ENCODE peak calls at places on chromosomes 2 and 18, in four cellular contexts. O is thyroid gland; Q is CD8-positive, alpha-beta T cell; C is nephron progenitor cell. J is an unnamed sample.

GRCh38 chr18:8611916-8612576 is 2.8 kb downstream of the RAB12 start:
- DNase-seq in Q (no peak), C (no peak), O (no peak), J (no peak)

GRCh38 chr2:235740821-235741220 is 247.0 kb downstream of the AGAP1 start:
- DNase-seq in O (no peak), C (no peak), Q (no peak), J (no peak)

GRCh38 chr2:70732736-70733427 is 35.1 kb downstream of the ADD2 start:
- DNase-seq in O (no peak), Q (no peak), C (no peak), J (no peak)

GRCh38 chr18:32271649-32272324 is 81.9 kb downstream of the MEP1B start:
- DNase-seq in O (peak), C (peak), Q (no peak), J (no peak)

GRCh38 chr18:36315736-36316135 is 18.2 kb downstream of the FHOD3 start:
- DNase-seq in O (peak), Q (no peak), C (no peak), J (no peak)

GRCh38 chr2:129192117-129192516 is 787.3 kb upstream of the RAB6C start:
- DNase-seq in C (no peak), Q (no peak), O (no peak), J (no peak)

GRCh38 chr2:173034143-173034542 is 41.5 kb upstream of the MAP3K20 start:
- DNase-seq in C (no peak), Q (no peak), O (no peak), J (no peak)

GRCh38 chr2:98369710-98370239 is 23.5 kb downstream of the CNGA3 start:
- DNase-seq in O (no peak), Q (no peak), C (no peak), J (no peak)

GRCh38 chr2:98803747-98804650 is 73.1 kb upstream of the MGAT4A start:
- DNase-seq in C (no peak), Q (no peak), O (no peak), J (no peak)

GRCh38 chr18:45478889-45479288 is 136.4 kb upstream of the SLC14A2 start:
- DNase-seq in O (no peak), Q (no peak), C (no peak), J (no peak)

GRCh38 chr2:67840460-67841068 is 222.2 kb downstream of the C1D start:
- DNase-seq in O (peak), C (peak), Q (no peak), J (peak)

GRCh38 chr18:67417864-67418523 is 98.5 kb downstream of the DSEL start:
- DNase-seq in Q (no peak), O (no peak), C (no peak), J (no peak)

GRCh38 chr2:182924311-182924710 is 57.9 kb upstream of the FRZB start:
- DNase-seq in O (no peak), C (no peak), Q (no peak), J (no peak)

GRCh38 chr18:37484893-37485834 is 80.4 kb downstream of the CELF4 start:
- DNase-seq in Q (no peak), C (peak), O (peak), J (no peak)

GRCh38 chr2:10977636-10978035 is 65.9 kb downstream of the KCNF1 start:
- DNase-seq in O (no peak), C (no peak), Q (no peak), J (no peak)

GRCh38 chr18:23134780-23135678 is at the start of gene CABLES1:
- DNase-seq in C (peak), O (peak), Q (no peak), J (peak)

GRCh38 chr2:38099096-38099997 is 23.4 kb upstream of the CYP1B1 start:
- DNase-seq in C (no peak), Q (no peak), O (no peak), J (no peak)

GRCh38 chr2:111896007-111896406 is 2.4 kb upstream of the MERTK start:
- DNase-seq in C (no peak), O (no peak), Q (no peak), J (no peak)

GRCh38 chr2:238725298-238725697 is 122.6 kb upstream of the TWIST2 start:
- DNase-seq in C (no peak), O (no peak), Q (no peak), J (no peak)

GRCh38 chr2:119011162-119011909 is 69.3 kb downstream of the MARCO start:
- DNase-seq in C (peak), Q (no peak), O (peak), J (no peak)

GRCh38 chr18:44536041-44536440 is 144.6 kb upstream of the SETBP1 start:
- DNase-seq in C (no peak), Q (no peak), O (no peak), J (no peak)

GRCh38 chr2:144548088-144548487 is 28.2 kb upstream of the ZEB2 start:
- DNase-seq in C (no peak), Q (no peak), O (no peak), J (no peak)

GRCh38 chr2:231241755-231242507 is 43.5 kb downstream of the ARMC9 start:
- DNase-seq in O (no peak), Q (no peak), C (no peak), J (no peak)

GRCh38 chr2:240233891-240234502 is 93.5 kb upstream of the OTOS start:
- DNase-seq in Q (no peak), C (no peak), O (peak), J (peak)

GRCh38 chr2:199163901-199164300 is 293.8 kb downstream of the SATB2 start:
- DNase-seq in C (no peak), O (no peak), Q (no peak), J (no peak)

GRCh38 chr2:172427256-172427989 is at the start of gene ITGA6:
- DNase-seq in C (peak), Q (peak), O (peak), J (peak)

GRCh38 chr2:217339753-217340152 is 479.9 kb upstream of the TNP1 start:
- DNase-seq in C (no peak), O (no peak), Q (no peak), J (no peak)

GRCh38 chr2:19748073-19748375 is 153.8 kb downstream of the TTC32 start:
- DNase-seq in Q (no peak), O (no peak), C (no peak), J (no peak)

GRCh38 chr2:95277246-95277906 is 3.1 kb downstream of the PROM2 start:
- DNase-seq in C (peak), Q (no peak), O (peak), J (no peak)

GRCh38 chr18:60176271-60176670 is 196.3 kb downstream of the MC4R start:
- DNase-seq in C (no peak), O (no peak), Q (no peak), J (no peak)

GRCh38 chr2:28717339-28717758 is 34.3 kb upstream of the PPP1CB start:
- DNase-seq in Q (no peak), O (peak), C (no peak), J (no peak)

GRCh38 chr18:67232406-67232805 is 284.1 kb downstream of the DSEL start:
- DNase-seq in O (no peak), C (no peak), Q (no peak), J (no peak)

GRCh38 chr2:141557329-141558098 is 573.3 kb downstream of the LRP1B start:
- DNase-seq in Q (no peak), C (no peak), O (no peak), J (no peak)

GRCh38 chr2:30267161-30267568 is 35.8 kb downstream of the LBH start:
- DNase-seq in C (no peak), Q (no peak), O (no peak), J (no peak)

GRCh38 chr2:121234144-121234543 is 50.9 kb downstream of the TFCP2L1 start:
- DNase-seq in C (no peak), O (no peak), Q (no peak), J (no peak)

GRCh38 chr2:40317756-40318155 is 134.1 kb downstream of the SLC8A1 start:
- DNase-seq in Q (no peak), O (no peak), C (no peak), J (no peak)

GRCh38 chr2:73292906-73293533 is 328 bp downstream of the EGR4 start:
- DNase-seq in O (no peak), Q (no peak), C (peak), J (no peak)

GRCh38 chr2:29273004-29273703 is 157.9 kb downstream of the CLIP4 start:
- DNase-seq in Q (no peak), O (no peak), C (no peak), J (no peak)

DNA sequence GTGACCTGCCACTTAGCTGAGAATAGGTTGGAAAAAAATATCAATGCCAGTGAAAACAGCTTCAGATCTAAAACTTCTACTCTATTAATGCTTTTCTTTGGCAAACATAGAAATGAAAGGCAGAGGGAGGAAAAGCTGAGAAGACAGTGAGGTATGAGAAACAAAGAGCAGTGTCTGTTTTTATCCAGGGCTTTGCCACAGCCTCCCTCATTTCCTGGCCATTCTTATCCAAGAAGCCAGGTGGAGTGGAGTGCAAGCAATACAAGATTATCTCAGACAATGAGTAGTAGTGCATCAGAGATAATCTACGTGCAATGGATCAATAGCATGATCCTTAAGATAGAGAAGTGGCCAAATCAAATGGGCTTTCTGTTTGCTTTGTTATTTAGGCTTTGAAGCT is 808.7 kb upstream of the PIK3C3 start:
- DNase-seq in Q (no peak), C (no peak), O (no peak), J (no peak)
- TF ChIP-seq CTCF in Q (no peak), C (no peak), O (no peak), J (no peak)

GRCh38 chr18:48607049-48607984 is 68.5 kb downstream of the CTIF start:
- DNase-seq in O (peak), Q (no peak), C (no peak), J (no peak)

GRCh38 chr18:48609114-48609513 is 70.3 kb downstream of the CTIF start:
- DNase-seq in Q (no peak), O (no peak), C (no peak), J (no peak)

GRCh38 chr18:48608581-48608980 is 69.8 kb downstream of the CTIF start:
- DNase-seq in C (no peak), O (peak), Q (no peak), J (no peak)

GRCh38 chr18:48602759-48603390 is 64.0 kb downstream of the CTIF start:
- DNase-seq in O (no peak), C (no peak), Q (no peak), J (no peak)

DNA sequence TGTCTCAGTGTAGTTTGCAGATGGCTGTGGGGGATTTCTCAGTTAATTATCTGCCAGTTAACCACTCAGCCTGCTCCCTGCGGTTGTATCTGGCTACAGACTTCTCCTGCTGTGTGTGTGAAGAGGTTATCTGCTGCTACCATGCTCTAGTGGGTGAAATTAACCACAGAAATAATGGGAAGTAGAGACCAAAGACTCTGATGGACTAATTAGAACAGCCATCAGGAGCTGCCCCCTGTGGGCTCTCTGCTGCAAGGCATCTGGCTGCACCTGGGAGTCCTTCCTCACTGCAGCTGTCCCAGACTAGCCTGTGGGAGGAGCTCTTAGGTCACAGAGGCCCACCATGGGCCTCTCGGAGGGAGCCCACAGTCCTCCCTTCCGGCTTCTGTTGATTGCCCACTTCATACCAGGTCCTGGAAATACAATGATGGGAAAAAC is 66.6 kb downstream of the CTIF start:
- DNase-seq in O (no peak), C (peak), Q (no peak), J (no peak)
- TF ChIP-seq CTCF in O (no peak), C (peak), Q (no peak), J (no peak)

GRCh38 chr2:84526562-84526961 is 10.3 kb downstream of the DNAH6 start:
- DNase-seq in O (no peak), Q (no peak), C (no peak), J (no peak)
- TF ChIP-seq CTCF in O (no peak), Q (no peak), C (no peak), J (no peak)

GRCh38 chr2:166892397-166892796 is 4.1 kb downstream of the XIRP2 start:
- DNase-seq in O (no peak), C (no peak), Q (no peak), J (no peak)
- TF ChIP-seq CTCF in O (no peak), C (no peak), Q (no peak), J (no peak)